ENCODE peak calls at places on chromosomes 11 and 22, in four cellular contexts. One of them, this sample, is unnamed.

GRCh38 chr11:20881328-20882079 is 212.1 kb downstream of the NELL1 start:
- DNase-seq in RWPE1: no peak
- DNase-seq in adrenal gland: no peak
- DNase-seq in PC-3: no peak
- DNase-seq in this sample: no peak

GRCh38 chr22:44582016-44582415 is 84.0 kb upstream of the RTL6 start:
- DNase-seq in adrenal gland: peak; percentile 8
- DNase-seq in RWPE1: no peak
- DNase-seq in PC-3: no peak
- DNase-seq in this sample: no peak

GRCh38 chr11:77580712-77581337 is 8.9 kb upstream of the AQP11 start:
- DNase-seq in adrenal gland: no peak
- DNase-seq in PC-3: peak; percentile 55
- DNase-seq in RWPE1: no peak
- DNase-seq in this sample: no peak

GRCh38 chr22:39724857-39725256 is 154.3 kb downstream of the CACNA1I start:
- DNase-seq in PC-3: no peak
- DNase-seq in adrenal gland: no peak
- DNase-seq in RWPE1: no peak
- DNase-seq in this sample: no peak

GRCh38 chr22:40224702-40225101 is 47.0 kb downstream of the TNRC6B start:
- DNase-seq in adrenal gland: no peak
- DNase-seq in RWPE1: no peak
- DNase-seq in PC-3: no peak
- DNase-seq in this sample: no peak

GRCh38 chr11:101446238-101446637 is 137.6 kb downstream of the TRPC6 start:
- DNase-seq in PC-3: peak; percentile 94
- DNase-seq in adrenal gland: no peak
- DNase-seq in RWPE1: peak; percentile 8
- DNase-seq in this sample: no peak

GRCh38 chr22:42811510-42811909 is 45.6 kb downstream of the ARFGAP3 start:
- DNase-seq in RWPE1: no peak
- DNase-seq in adrenal gland: peak; percentile 5
- DNase-seq in PC-3: no peak
- DNase-seq in this sample: no peak

GRCh38 chr11:116072776-116073175 is 568.6 kb upstream of the CADM1 start:
- DNase-seq in RWPE1: no peak
- DNase-seq in adrenal gland: no peak
- DNase-seq in PC-3: no peak
- DNase-seq in this sample: no peak

GRCh38 chr22:41722496-41722895 is 23.2 kb downstream of the MEI1 start:
- DNase-seq in PC-3: peak; percentile 3
- DNase-seq in RWPE1: no peak
- DNase-seq in adrenal gland: no peak
- DNase-seq in this sample: no peak

GRCh38 chr11:120024046-120024445 is 113.9 kb downstream of the TRIM29 start:
- DNase-seq in adrenal gland: no peak
- DNase-seq in RWPE1: peak; percentile 14
- DNase-seq in PC-3: no peak
- DNase-seq in this sample: no peak

GRCh38 chr11:36724742-36725387 is 126.8 kb upstream of the RAG2 start:
- DNase-seq in adrenal gland: no peak
- DNase-seq in PC-3: no peak
- DNase-seq in RWPE1: no peak
- DNase-seq in this sample: no peak

GRCh38 chr22:43266117-43266516 is 77.1 kb downstream of the SCUBE1 start:
- DNase-seq in RWPE1: no peak
- DNase-seq in adrenal gland: no peak
- DNase-seq in PC-3: no peak
- DNase-seq in this sample: no peak

GRCh38 chr11:3969613-3970012 is 114.1 kb downstream of the STIM1 start:
- DNase-seq in adrenal gland: no peak
- DNase-seq in PC-3: no peak
- DNase-seq in RWPE1: no peak
- DNase-seq in this sample: no peak

GRCh38 chr11:30049214-30049613 is 32.4 kb upstream of the KCNA4 start:
- DNase-seq in PC-3: no peak
- DNase-seq in RWPE1: no peak
- DNase-seq in adrenal gland: no peak
- DNase-seq in this sample: no peak

GRCh38 chr11:66546966-66547661 is 411 bp downstream of the ACTN3 start:
- DNase-seq in PC-3: no peak
- DNase-seq in RWPE1: no peak
- DNase-seq in adrenal gland: no peak
- DNase-seq in this sample: no peak

GRCh38 chr11:86802601-86803051 is 2.3 kb downstream of the PRSS23 start:
- DNase-seq in PC-3: peak; percentile 78
- DNase-seq in adrenal gland: no peak
- DNase-seq in RWPE1: peak; percentile 52
- DNase-seq in this sample: peak; percentile 80

GRCh38 chr11:105642870-105643269 is 33.0 kb downstream of the GRIA4 start:
- DNase-seq in PC-3: no peak
- DNase-seq in adrenal gland: no peak
- DNase-seq in RWPE1: no peak
- DNase-seq in this sample: no peak

GRCh38 chr22:38570841-38571364 is 920 bp upstream of the DMC1 start:
- DNase-seq in PC-3: peak; percentile 35
- DNase-seq in RWPE1: peak; percentile 3
- DNase-seq in adrenal gland: no peak
- DNase-seq in this sample: no peak

DNA sequence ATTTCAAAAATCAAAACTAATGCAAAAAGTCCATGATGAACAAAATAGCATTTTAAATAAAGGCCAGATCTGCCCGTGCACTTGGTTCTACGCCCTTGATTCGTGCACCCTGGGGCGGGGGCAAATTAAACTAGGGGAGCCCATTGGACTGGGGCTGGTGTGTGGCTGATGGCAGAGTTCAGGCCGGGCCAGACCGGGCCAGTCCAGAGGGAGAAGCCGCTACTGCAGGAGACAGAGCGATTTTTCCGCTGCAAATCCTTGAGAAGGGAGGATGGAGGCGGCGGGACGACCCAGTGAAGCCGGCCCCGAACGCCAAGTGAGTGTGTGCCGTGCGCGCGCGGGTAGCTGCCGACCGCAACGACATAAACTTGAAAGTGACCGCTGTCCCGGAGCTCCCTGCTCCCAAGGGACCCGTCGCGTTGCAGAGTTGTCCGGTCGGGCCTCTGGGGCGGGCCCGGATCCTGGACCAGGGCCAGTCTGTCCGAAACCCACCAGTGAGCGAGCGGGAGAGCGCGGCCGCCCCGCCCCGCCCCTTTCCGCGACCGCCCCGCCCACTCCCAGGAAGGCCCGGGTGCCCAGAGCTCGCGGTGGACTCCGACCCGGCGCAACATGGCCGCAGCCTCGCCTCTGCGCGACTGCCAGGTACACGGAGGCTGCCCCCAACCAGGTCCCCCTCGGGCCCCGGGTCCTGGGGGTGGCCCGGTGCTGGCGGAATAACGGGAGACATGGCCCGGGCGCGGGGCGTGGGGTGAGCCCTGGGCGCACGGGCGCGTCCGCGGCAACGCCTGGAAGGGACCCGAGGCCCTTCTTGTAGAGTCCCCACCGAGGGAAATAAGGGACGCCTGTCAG is at the start of gene TTC38:
- DNase-seq in RWPE1: peak; percentile 78
- DNase-seq in adrenal gland: peak; percentile 96
- DNase-seq in PC-3: peak; percentile 81
- DNase-seq in this sample: peak; percentile 81
- TF ChIP-seq CTCF in RWPE1: no peak
- TF ChIP-seq CTCF in adrenal gland: no peak
- TF ChIP-seq CTCF in PC-3: no peak
- TF ChIP-seq CTCF in this sample: no peak

DNA sequence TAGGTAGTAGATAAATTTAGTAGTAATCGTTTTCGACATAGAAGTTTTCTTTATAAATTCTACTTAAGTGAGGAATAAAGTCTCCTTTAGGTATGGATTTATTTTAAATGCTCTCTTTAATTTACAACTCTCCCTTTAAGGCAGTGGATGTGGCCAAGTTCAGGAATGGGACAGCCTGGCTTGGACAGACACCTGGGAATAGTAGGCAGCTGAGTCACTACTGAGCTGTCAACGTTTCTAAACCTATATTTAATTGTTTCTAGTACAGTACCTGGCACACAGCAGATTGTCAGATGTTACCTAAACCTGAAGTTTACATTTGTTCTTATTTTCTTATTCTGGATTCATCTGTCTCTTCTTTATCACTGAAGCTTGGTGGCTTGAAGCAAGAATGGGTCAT is 85.1 kb downstream of the DEPDC5 start:
- DNase-seq in PC-3: peak; percentile 30
- DNase-seq in RWPE1: peak; percentile 63
- DNase-seq in adrenal gland: no peak
- DNase-seq in this sample: no peak
- H3K27ac ChIP-seq in PC-3: no peak overlapping the region
- H3K27ac ChIP-seq in RWPE1: no peak overlapping the region
- H3K27ac ChIP-seq in adrenal gland: no peak overlapping the region
- H3K27ac ChIP-seq in this sample: no peak overlapping the region

GRCh38 chr11:121337078-121337477 is 44.5 kb downstream of the SC5D start:
- DNase-seq in PC-3: no peak
- DNase-seq in RWPE1: no peak
- DNase-seq in adrenal gland: no peak
- DNase-seq in this sample: no peak

GRCh38 chr11:121336279-121336947 is 43.8 kb downstream of the SC5D start:
- DNase-seq in RWPE1: no peak
- DNase-seq in PC-3: no peak
- DNase-seq in adrenal gland: no peak
- DNase-seq in this sample: no peak

GRCh38 chr11:121338536-121338935 is 46.0 kb downstream of the SC5D start:
- DNase-seq in PC-3: no peak
- DNase-seq in adrenal gland: no peak
- DNase-seq in RWPE1: no peak
- DNase-seq in this sample: no peak

GRCh38 chr11:121337740-121338272 is 45.2 kb downstream of the SC5D start:
- DNase-seq in adrenal gland: no peak
- DNase-seq in RWPE1: no peak
- DNase-seq in PC-3: no peak
- DNase-seq in this sample: no peak

GRCh38 chr11:121334973-121335711 is 42.6 kb downstream of the SC5D start:
- DNase-seq in PC-3: no peak
- DNase-seq in RWPE1: no peak
- DNase-seq in adrenal gland: no peak
- DNase-seq in this sample: no peak
- TF ChIP-seq CTCF in PC-3: peak; percentile 57
- TF ChIP-seq CTCF in RWPE1: no peak
- TF ChIP-seq CTCF in adrenal gland: no peak
- TF ChIP-seq CTCF in this sample: no peak

GRCh38 chr11:44726278-44727113 is at the start of gene TSPAN18:
- DNase-seq in PC-3: no peak
- DNase-seq in RWPE1: no peak
- DNase-seq in adrenal gland: peak; percentile 42
- DNase-seq in this sample: no peak

GRCh38 chr11:44728491-44728910 is 1.7 kb downstream of the TSPAN18 start:
- DNase-seq in PC-3: no peak
- DNase-seq in RWPE1: no peak
- DNase-seq in adrenal gland: peak; percentile 42
- DNase-seq in this sample: peak; percentile 25

GRCh38 chr11:44728085-44728410 is 1.3 kb downstream of the TSPAN18 start:
- DNase-seq in PC-3: no peak
- DNase-seq in RWPE1: no peak
- DNase-seq in adrenal gland: no peak
- DNase-seq in this sample: no peak

GRCh38 chr11:44727114-44727372 is 281 bp downstream of the TSPAN18 start:
- DNase-seq in PC-3: no peak
- DNase-seq in RWPE1: no peak
- DNase-seq in adrenal gland: no peak
- DNase-seq in this sample: no peak

GRCh38 chr11:44727373-44728084 is 767 bp downstream of the TSPAN18 start:
- DNase-seq in adrenal gland: peak; percentile 81
- DNase-seq in PC-3: peak; percentile 52
- DNase-seq in RWPE1: peak; percentile 85
- DNase-seq in this sample: peak; percentile 82
- H3K27ac ChIP-seq in adrenal gland: peak overlapping the region; percentile 81
- H3K27ac ChIP-seq in PC-3: no peak overlapping the region
- H3K27ac ChIP-seq in RWPE1: no peak overlapping the region
- H3K27ac ChIP-seq in this sample: no peak overlapping the region

GRCh38 chr11:65103476-65103875 is 7.5 kb downstream of the VPS51 start:
- DNase-seq in PC-3: no peak
- DNase-seq in RWPE1: no peak
- DNase-seq in adrenal gland: no peak
- DNase-seq in this sample: no peak

GRCh38 chr11:65104628-65105027 is 7.0 kb upstream of the TM7SF2 start:
- DNase-seq in adrenal gland: peak; percentile 46
- DNase-seq in PC-3: no peak
- DNase-seq in RWPE1: no peak
- DNase-seq in this sample: no peak

GRCh38 chr11:65102142-65103095 is 6.4 kb downstream of the VPS51 start:
- DNase-seq in adrenal gland: no peak
- DNase-seq in PC-3: no peak
- DNase-seq in RWPE1: no peak
- DNase-seq in this sample: peak; percentile 48

GRCh38 chr11:65096926-65097325 is 912 bp downstream of the VPS51 start:
- DNase-seq in RWPE1: no peak
- DNase-seq in PC-3: no peak
- DNase-seq in adrenal gland: no peak
- DNase-seq in this sample: no peak

DNA sequence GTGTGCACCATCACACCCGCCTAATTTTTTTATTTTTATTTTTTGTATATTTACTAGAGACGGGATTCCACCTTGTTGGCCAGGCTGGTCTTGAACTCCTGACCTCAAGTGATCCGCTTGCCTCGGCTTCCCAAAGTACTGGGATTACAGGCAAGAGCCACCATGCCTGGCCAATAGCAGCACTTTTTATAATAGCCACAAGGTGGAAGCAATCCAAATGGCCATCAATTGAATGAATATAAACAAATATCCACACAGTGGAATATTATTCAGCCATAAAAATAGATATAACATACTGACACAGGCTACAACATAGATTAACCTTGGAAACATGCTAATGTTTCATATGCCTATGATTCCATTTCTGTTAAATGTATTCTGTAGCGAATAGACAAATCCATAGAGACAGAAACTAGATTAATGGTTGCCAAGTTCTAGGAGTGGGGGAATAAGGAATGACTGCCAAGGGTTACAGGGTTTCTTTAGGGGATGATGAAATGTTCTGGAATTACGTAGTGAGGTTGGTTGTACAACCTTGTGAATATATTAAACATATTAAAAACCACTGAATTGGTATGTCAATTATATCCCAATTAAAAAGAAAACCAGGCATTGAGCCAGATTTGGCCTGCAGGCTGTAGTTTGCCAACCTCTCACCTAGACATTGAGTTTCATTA is 4.8 kb downstream of the VPS51 start:
- DNase-seq in adrenal gland: no peak
- DNase-seq in PC-3: no peak
- DNase-seq in RWPE1: no peak
- DNase-seq in this sample: no peak
- TF ChIP-seq CTCF in adrenal gland: no peak
- TF ChIP-seq CTCF in PC-3: peak; percentile 33
- TF ChIP-seq CTCF in RWPE1: no peak
- TF ChIP-seq CTCF in this sample: no peak

GRCh38 chr11:64842851-64843841 is 1.3 kb downstream of the CDC42BPG start:
- DNase-seq in adrenal gland: peak; percentile 79
- DNase-seq in PC-3: peak; percentile 81
- DNase-seq in RWPE1: peak; percentile 94
- DNase-seq in this sample: no peak
- H3K27ac ChIP-seq in adrenal gland: peak overlapping the region; percentile 40
- H3K27ac ChIP-seq in PC-3: peak overlapping the region; percentile 90
- H3K27ac ChIP-seq in RWPE1: peak overlapping the region; percentile 99
- H3K27ac ChIP-seq in this sample: no peak overlapping the region

This sample was measured in endothelial cell of umbilical vein.